ENCODE peak calls at places on chromosome 3, in seven cellular contexts. R is AG08395; O is stimulated activated CD4-positive, alpha-beta T cell treated with anti-CD3 and anti-CD28 coated beads, Interleukin-2, amount 100 ng/mL, for 48 hours; X is CD8-positive, alpha-beta T cell; S is cardiac fibroblast; H is GM19239; J is cardiac muscle cell. K is an unnamed sample.

GRCh38 chr3:59595830-59596229 is 546.0 kb upstream of the CFAP20DC start:
- DNase-seq in H (no peak), J (no peak), S (no peak), R (no peak), O (no peak), X (no peak), K (no peak)

GRCh38 chr3:63912768-63913588 is 795 bp upstream of the SCAANT1 start:
- DNase-seq in J (peak; percentile 70), R (peak; percentile 47), S (peak; percentile 56), H (peak; percentile 24), X (peak; percentile 18), O (peak; percentile 42), K (no peak)

GRCh38 chr3:129413687-129414506 is 14.5 kb downstream of the EFCAB12 start:
- DNase-seq in H (no peak), X (no peak), O (no peak), J (peak; percentile 96), R (peak; percentile 78), S (peak; percentile 95), K (no peak)

GRCh38 chr3:10602769-10603768 is 97.7 kb upstream of the ATP2B2 start:
- DNase-seq in J (no peak), H (no peak), O (peak; percentile 33), X (peak; percentile 41), R (no peak), S (no peak), K (peak; percentile 36)

GRCh38 chr3:123071581-123071980 is 4.8 kb downstream of the PDIA5 start:
- DNase-seq in H (no peak), R (no peak), X (no peak), O (no peak), S (no peak), J (no peak), K (no peak)

GRCh38 chr3:40237892-40238571 is 71.5 kb upstream of the EIF1B start:
- DNase-seq in O (no peak), H (no peak), S (peak; percentile 14), J (peak; percentile 42), R (peak; percentile 11), X (no peak), K (no peak)

GRCh38 chr3:164199982-164200823 is 878.1 kb downstream of the SI start:
- DNase-seq in H (no peak), O (no peak), J (no peak), X (no peak), R (no peak), S (no peak), K (no peak)

GRCh38 chr3:74489393-74489792 is 125.1 kb downstream of the CNTN3 start:
- DNase-seq in S (no peak), R (peak; percentile 12), H (no peak), O (no peak), X (no peak), J (no peak), K (no peak)

GRCh38 chr3:138479355-138479964 is 45.0 kb downstream of the ESYT3 start:
- DNase-seq in J (peak; percentile 59), X (no peak), H (peak; percentile 62), R (peak; percentile 49), O (peak; percentile 20), S (peak; percentile 58), K (no peak)

GRCh38 chr3:102378216-102378615 is 56.6 kb upstream of the ZPLD1 start:
- DNase-seq in O (no peak), J (no peak), R (no peak), S (no peak), X (no peak), H (no peak), K (no peak)

GRCh38 chr3:173913985-173914421 is 516.5 kb downstream of the NLGN1 start:
- DNase-seq in J (no peak), R (no peak), X (no peak), S (no peak), O (no peak), H (no peak), K (no peak)

GRCh38 chr3:149534671-149535394 is 60.3 kb downstream of the TM4SF4 start:
- DNase-seq in O (no peak), S (peak; percentile 57), J (peak; percentile 59), H (no peak), X (no peak), R (peak; percentile 27), K (no peak)